ENCODE peak calls at places on chromosomes 13 and 19, in six cellular contexts. P is K562, J is H1, M is HCT116, X is HepG2, W is GM12878. Z is an unnamed sample.

GRCh38 chr19:14118165-14119051 is 846 bp upstream of the PRKACA start:
- DNase-seq in P (no peak), W (no peak), X (peak; percentile 71), M (no peak), J (peak; percentile 68), Z (no peak)

GRCh38 chr19:54154603-54155345 is 4.7 kb downstream of the LENG1 start:
- DNase-seq in W (no peak), X (no peak), J (no peak), M (no peak), P (no peak), Z (no peak)

GRCh38 chr13:95710313-95710712 is 33.4 kb downstream of the DNAJC3 start:
- DNase-seq in J (no peak), W (no peak), X (no peak), P (no peak), M (no peak), Z (no peak)

GRCh38 chr13:106372199-106373160 is 163.0 kb downstream of the EFNB2 start:
- DNase-seq in W (no peak), M (no peak), J (no peak), P (no peak), X (no peak), Z (no peak)

GRCh38 chr19:12065100-12065538 is 588 bp downstream of the ZNF844 start:
- DNase-seq in X (no peak), M (no peak), W (no peak), J (peak; percentile 63), P (no peak), Z (no peak)

GRCh38 chr13:36142735-36143134 is 11.6 kb upstream of the DCLK1 start:
- DNase-seq in X (no peak), P (no peak), J (no peak), M (no peak), W (no peak), Z (no peak)

GRCh38 chr13:49711218-49711863 is 20.1 kb upstream of the EBPL start:
- DNase-seq in X (peak; percentile 60), P (no peak), W (no peak), M (no peak), J (no peak), Z (no peak)

GRCh38 chr13:94657167-94657566 is 55.2 kb downstream of the SOX21 start:
- DNase-seq in J (no peak), W (no peak), P (no peak), X (no peak), M (no peak), Z (no peak)

GRCh38 chr13:84645196-84646071 is 763.2 kb upstream of the SLITRK1 start:
- DNase-seq in M (no peak), J (no peak), X (no peak), W (no peak), P (no peak), Z (no peak)

GRCh38 chr19:33301900-33302174 is 497 bp downstream of the CEBPA start:
- DNase-seq in J (no peak), X (no peak), W (no peak), P (peak; percentile 4), M (no peak), Z (no peak)

GRCh38 chr13:29532821-29533220 is 62.7 kb downstream of the SLC7A1 start:
- DNase-seq in X (no peak), J (no peak), P (no peak), W (no peak), M (no peak), Z (no peak)

GRCh38 chr13:80802946-80803345 is 462.0 kb upstream of the SPRY2 start:
- DNase-seq in P (no peak), M (no peak), X (no peak), W (no peak), J (no peak), Z (no peak)

GRCh38 chr13:39217471-39217870 is 179.2 kb downstream of the NHLRC3 start:
- DNase-seq in P (no peak), W (no peak), M (no peak), J (no peak), X (no peak), Z (no peak)

GRCh38 chr19:15195987-15196682 is 4.7 kb downstream of the NOTCH3 start:
- DNase-seq in W (no peak), J (peak; percentile 98), M (peak; percentile 73), X (no peak), P (no peak), Z (no peak)

GRCh38 chr13:93727301-93728141 is 500.9 kb downstream of the GPC6 start:
- DNase-seq in P (no peak), M (no peak), X (peak; percentile 46), W (no peak), J (no peak), Z (no peak)

GRCh38 chr13:47372742-47373141 is 475.9 kb upstream of the HTR2A start:
- DNase-seq in X (no peak), P (no peak), M (no peak), J (no peak), W (no peak), Z (peak; percentile 11)

GRCh38 chr19:660793-661426 is 2.1 kb downstream of the RNF126 start:
- DNase-seq in X (peak; percentile 95), M (no peak), J (no peak), P (no peak), W (no peak), Z (no peak)

GRCh38 chr19:47240996-47241918 is 10.3 kb upstream of the BBC3 start:
- DNase-seq in P (peak; percentile 93), M (peak; percentile 77), W (no peak), X (peak; percentile 68), J (peak; percentile 86), Z (no peak)

GRCh38 chr19:44051654-44052402 is at the start of gene ZNF223:
- DNase-seq in M (no peak), X (peak; percentile 94), P (peak; percentile 83), W (peak; percentile 69), J (peak; percentile 89), Z (peak; percentile 80)

GRCh38 chr19:41706741-41707501 is 1.5 kb upstream of the CEACAM5 start:
- DNase-seq in J (peak; percentile 73), W (peak; percentile 3), M (peak; percentile 69), X (peak; percentile 64), P (peak; percentile 89), Z (peak; percentile 46)

GRCh38 chr13:32537580-32538233 is 888 bp downstream of the N4BP2L2 start:
- DNase-seq in M (peak; percentile 6), J (peak; percentile 53), W (no peak), P (peak; percentile 16), X (no peak), Z (no peak)

GRCh38 chr13:45367358-45367757 is 26.4 kb upstream of the TPT1 start:
- DNase-seq in P (peak; percentile 71), M (peak; percentile 95), W (peak; percentile 67), J (no peak), X (peak; percentile 69), Z (peak; percentile 55)

GRCh38 chr19:11227201-11227886 is 12.1 kb upstream of the ANGPTL8 start:
- DNase-seq in W (no peak), X (peak; percentile 27), M (peak; percentile 62), P (peak; percentile 92), J (peak; percentile 94), Z (peak; percentile 72)

GRCh38 chr13:35983206-35983605 is 148.0 kb downstream of the DCLK1 start:
- DNase-seq in X (no peak), P (no peak), M (no peak), J (no peak), W (no peak), Z (no peak)

GRCh38 chr13:27274631-27275030 is 4.0 kb downstream of the RASL11A start:
- DNase-seq in P (no peak), W (no peak), M (no peak), J (no peak), X (no peak), Z (no peak)
- TF ChIP-seq ZNF274 in P (no peak), W (no peak), M (no peak), J (no peak), X (no peak), Z (no peak)

GRCh38 chr19:29495091-29495490 is 30.7 kb upstream of the VSTM2B start:
- DNase-seq in P (no peak), X (no peak), M (no peak), W (no peak), J (no peak), Z (no peak)

GRCh38 chr19:29497686-29498436 is 27.9 kb upstream of the VSTM2B start:
- DNase-seq in M (no peak), J (no peak), X (no peak), W (no peak), P (no peak), Z (no peak)

GRCh38 chr19:29497241-29497640 is 28.6 kb upstream of the VSTM2B start:
- DNase-seq in W (no peak), J (no peak), P (no peak), M (no peak), X (no peak), Z (no peak)

GRCh38 chr19:29492761-29493160 is 33.0 kb upstream of the VSTM2B start:
- DNase-seq in X (no peak), P (no peak), M (no peak), W (no peak), J (peak; percentile 41), Z (no peak)

GRCh38 chr19:29495971-29496441 is 29.8 kb upstream of the VSTM2B start:
- DNase-seq in P (no peak), J (no peak), M (no peak), W (no peak), X (no peak), Z (no peak)
- TF ChIP-seq ZNF274 in P (no peak), J (no peak), M (no peak), W (no peak), X (no peak), Z (no peak)

DNA sequence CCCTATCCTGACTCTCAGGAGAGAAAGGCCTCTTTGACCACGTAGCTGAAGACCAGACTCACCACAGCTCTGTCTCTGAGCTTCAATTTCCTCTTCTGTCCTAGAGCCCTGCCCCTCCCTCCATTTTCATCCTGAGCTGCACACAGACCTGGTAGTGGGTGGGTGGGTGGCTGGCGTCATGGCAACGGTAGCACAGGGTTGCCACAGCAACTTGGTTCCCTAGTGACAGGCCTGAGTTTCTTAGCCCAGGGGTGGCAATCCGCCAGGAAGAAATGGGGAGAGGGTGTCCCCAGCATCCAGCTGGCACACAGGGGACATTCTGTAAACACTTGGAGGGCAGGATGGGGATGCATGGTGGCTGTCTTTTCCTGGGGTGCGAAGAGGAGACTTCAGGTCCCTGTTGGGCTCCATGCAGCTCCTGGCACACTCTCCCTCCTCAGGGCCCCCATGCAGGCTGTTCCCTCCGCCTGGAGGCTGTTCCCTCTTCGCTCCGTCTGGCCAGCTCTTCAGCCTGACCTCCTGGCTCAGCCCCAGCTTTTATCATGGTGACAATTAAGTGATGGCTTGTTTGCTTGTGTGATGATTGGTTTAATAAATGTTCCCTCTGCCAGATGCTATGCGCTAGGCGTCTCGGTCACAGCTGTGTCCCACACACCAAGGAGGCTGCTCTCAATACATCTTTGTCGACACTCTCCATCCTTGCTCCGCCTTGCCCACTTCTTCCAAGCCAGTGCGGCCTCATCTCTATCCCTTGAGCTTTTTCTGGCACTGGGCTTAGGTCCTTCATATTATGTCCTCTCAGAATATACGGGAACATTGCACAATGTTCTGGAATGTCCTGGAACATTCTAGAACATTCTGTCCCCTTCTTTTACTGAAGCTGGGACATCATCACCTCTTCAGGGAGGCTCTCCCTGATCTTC is 7.4 kb upstream of the KLHL26 start:
- DNase-seq in X (no peak), P (no peak), J (no peak), M (no peak), W (no peak), Z (no peak)
- TF ChIP-seq ZNF274 in X (no peak), P (no peak), J (no peak), M (no peak), W (no peak), Z (no peak)

DNA sequence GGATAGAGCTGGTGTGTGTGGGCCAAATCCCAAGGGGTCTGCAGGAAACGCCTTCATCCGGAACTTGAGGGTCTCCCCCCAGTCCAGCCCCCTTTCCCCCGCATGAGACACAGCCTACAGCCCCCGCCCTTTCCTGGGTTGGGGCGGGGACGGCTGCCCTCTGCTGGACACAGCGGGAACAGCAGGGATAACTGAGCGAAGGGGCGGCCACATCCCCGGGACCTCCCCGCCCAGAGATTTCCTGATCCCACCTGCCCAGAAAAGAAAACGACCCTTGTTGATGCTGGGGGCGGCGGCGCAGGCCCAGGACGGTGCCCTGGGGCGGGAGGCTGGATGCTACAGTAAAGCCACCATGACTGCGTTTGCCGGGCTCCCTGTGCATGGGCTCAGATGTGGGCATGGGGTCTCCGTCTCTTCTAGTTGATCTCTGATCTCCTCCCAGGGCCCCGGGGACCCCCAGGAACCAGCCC is 14.2 kb downstream of the ONECUT3 start:
- DNase-seq in J (peak; percentile 95), P (peak; percentile 94), W (no peak), X (no peak), M (no peak), Z (no peak)
- TF ChIP-seq ZNF274 in J (no peak), P (no peak), W (no peak), X (no peak), M (no peak), Z (no peak)

Z was measured in NT2/D1.